ENCODE peak calls at places on chromosomes 6 and 20, in eight cellular contexts. One of them, this sample, is unnamed.

GRCh38 chr20:57676517-57677322 is 33.1 kb downstream of the PMEPA1 start:
- DNase-seq in foreskin fibroblast: no peak
- DNase-seq in neural crest cell: no peak
- DNase-seq in neural progenitor cell: no peak
- DNase-seq in fibroblast of mammary gland: no peak
- DNase-seq in WTC11: no peak
- DNase-seq in bronchial epithelial cell: no peak
- DNase-seq in GM20000: no peak
- DNase-seq in this sample: no peak

GRCh38 chr6:48111143-48111506 is at the start of gene PTCHD4:
- DNase-seq in fibroblast of mammary gland: peak
- DNase-seq in WTC11: peak
- DNase-seq in foreskin fibroblast: peak
- DNase-seq in neural progenitor cell: peak
- DNase-seq in bronchial epithelial cell: peak
- DNase-seq in neural crest cell: no peak
- DNase-seq in GM20000: no peak
- DNase-seq in this sample: no peak

GRCh38 chr6:158040051-158040803 is 58.6 kb downstream of the SYNJ2 start:
- DNase-seq in fibroblast of mammary gland: peak
- DNase-seq in WTC11: no peak
- DNase-seq in bronchial epithelial cell: peak
- DNase-seq in foreskin fibroblast: peak
- DNase-seq in GM20000: peak
- DNase-seq in neural progenitor cell: no peak
- DNase-seq in neural crest cell: no peak
- DNase-seq in this sample: peak

GRCh38 chr20:38325167-38325566 is 21.1 kb upstream of the LBP start:
- DNase-seq in foreskin fibroblast: no peak
- DNase-seq in neural crest cell: no peak
- DNase-seq in neural progenitor cell: no peak
- DNase-seq in fibroblast of mammary gland: no peak
- DNase-seq in GM20000: no peak
- DNase-seq in bronchial epithelial cell: no peak
- DNase-seq in WTC11: no peak
- DNase-seq in this sample: no peak

GRCh38 chr6:13559251-13559650 is 15.2 kb upstream of the SIRT5 start:
- DNase-seq in neural crest cell: no peak
- DNase-seq in fibroblast of mammary gland: no peak
- DNase-seq in foreskin fibroblast: no peak
- DNase-seq in neural progenitor cell: no peak
- DNase-seq in GM20000: no peak
- DNase-seq in bronchial epithelial cell: peak
- DNase-seq in WTC11: no peak
- DNase-seq in this sample: no peak

GRCh38 chr6:67219336-67219735 is 1415.7 kb upstream of the ADGRB3 start:
- DNase-seq in neural progenitor cell: peak
- DNase-seq in foreskin fibroblast: peak
- DNase-seq in fibroblast of mammary gland: no peak
- DNase-seq in bronchial epithelial cell: no peak
- DNase-seq in WTC11: no peak
- DNase-seq in neural crest cell: no peak
- DNase-seq in GM20000: no peak
- DNase-seq in this sample: no peak

GRCh38 chr6:39102024-39102820 is 12.8 kb downstream of the SAYSD1 start:
- DNase-seq in neural crest cell: peak
- DNase-seq in fibroblast of mammary gland: peak
- DNase-seq in neural progenitor cell: peak
- DNase-seq in GM20000: peak
- DNase-seq in bronchial epithelial cell: no peak
- DNase-seq in foreskin fibroblast: peak
- DNase-seq in WTC11: peak
- DNase-seq in this sample: peak

GRCh38 chr20:6784767-6785166 is 17.3 kb downstream of the BMP2 start:
- DNase-seq in foreskin fibroblast: no peak
- DNase-seq in bronchial epithelial cell: no peak
- DNase-seq in neural crest cell: no peak
- DNase-seq in fibroblast of mammary gland: no peak
- DNase-seq in neural progenitor cell: peak
- DNase-seq in GM20000: no peak
- DNase-seq in WTC11: no peak
- DNase-seq in this sample: no peak

GRCh38 chr6:41200296-41200900 is 551 bp downstream of the TREML2 start:
- DNase-seq in fibroblast of mammary gland: peak
- DNase-seq in GM20000: peak
- DNase-seq in neural crest cell: no peak
- DNase-seq in neural progenitor cell: no peak
- DNase-seq in WTC11: no peak
- DNase-seq in foreskin fibroblast: no peak
- DNase-seq in bronchial epithelial cell: peak
- DNase-seq in this sample: no peak

GRCh38 chr6:110158479-110158878 is 21.0 kb downstream of the WASF1 start:
- DNase-seq in neural progenitor cell: no peak
- DNase-seq in fibroblast of mammary gland: peak
- DNase-seq in bronchial epithelial cell: peak
- DNase-seq in GM20000: no peak
- DNase-seq in neural crest cell: no peak
- DNase-seq in WTC11: no peak
- DNase-seq in foreskin fibroblast: no peak
- DNase-seq in this sample: no peak

DNA sequence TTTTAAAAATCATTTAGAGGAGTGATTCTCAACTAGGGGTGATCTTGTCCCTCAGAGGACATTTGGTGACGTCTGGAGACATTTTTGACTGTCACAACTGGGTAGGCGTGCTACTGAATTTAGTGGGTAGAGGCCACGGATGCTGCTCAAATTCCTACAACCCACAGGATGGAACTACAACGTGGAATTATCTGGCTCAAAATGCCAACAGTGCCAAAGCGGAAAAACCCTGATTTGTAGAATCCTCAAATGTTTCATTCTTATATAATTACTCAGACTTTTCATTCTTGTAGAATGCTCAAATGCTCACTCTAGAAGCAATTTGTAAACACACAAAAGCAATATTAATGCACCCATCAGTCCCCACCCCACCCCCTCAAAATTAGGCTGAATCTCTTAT is 229.8 kb downstream of the ZMYND8 start:
- DNase-seq in neural progenitor cell: no peak
- DNase-seq in WTC11: no peak
- DNase-seq in GM20000: no peak
- DNase-seq in foreskin fibroblast: peak
- DNase-seq in bronchial epithelial cell: no peak
- DNase-seq in fibroblast of mammary gland: peak
- DNase-seq in neural crest cell: no peak
- DNase-seq in this sample: no peak
- TF ChIP-seq CTCF in neural progenitor cell: no peak
- TF ChIP-seq CTCF in WTC11: no peak
- TF ChIP-seq CTCF in GM20000: no peak
- TF ChIP-seq CTCF in foreskin fibroblast: no peak
- TF ChIP-seq CTCF in bronchial epithelial cell: no peak
- TF ChIP-seq CTCF in fibroblast of mammary gland: no peak
- TF ChIP-seq CTCF in neural crest cell: no peak
- TF ChIP-seq CTCF in this sample: no peak

DNA sequence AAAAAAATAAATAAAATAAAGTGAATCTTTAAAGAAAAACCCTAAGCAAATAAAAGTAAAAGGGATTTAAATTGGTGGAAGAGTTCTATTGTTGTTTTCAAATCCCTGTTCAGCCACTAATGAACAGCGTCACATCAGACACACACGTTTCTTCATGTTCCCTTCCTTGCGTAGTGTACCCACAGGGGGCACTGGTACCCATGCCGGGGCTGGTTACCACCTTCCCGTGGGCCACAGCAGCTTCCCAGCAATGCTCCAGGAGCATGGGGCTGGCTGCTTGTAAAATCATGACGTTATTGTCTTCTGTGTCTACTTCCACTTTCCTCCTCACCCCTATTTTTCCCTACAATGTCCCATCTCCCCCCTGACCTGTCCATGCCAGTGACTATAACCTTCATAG is 988.7 kb downstream of the KIF16B start:
- DNase-seq in GM20000: no peak
- DNase-seq in fibroblast of mammary gland: no peak
- DNase-seq in neural progenitor cell: no peak
- DNase-seq in WTC11: peak
- DNase-seq in foreskin fibroblast: no peak
- DNase-seq in neural crest cell: no peak
- DNase-seq in bronchial epithelial cell: no peak
- DNase-seq in this sample: no peak
- TF ChIP-seq CTCF in GM20000: no peak
- TF ChIP-seq CTCF in fibroblast of mammary gland: no peak
- TF ChIP-seq CTCF in neural progenitor cell: no peak
- TF ChIP-seq CTCF in WTC11: no peak
- TF ChIP-seq CTCF in foreskin fibroblast: no peak
- TF ChIP-seq CTCF in neural crest cell: no peak
- TF ChIP-seq CTCF in bronchial epithelial cell: no peak
- TF ChIP-seq CTCF in this sample: no peak

DNA sequence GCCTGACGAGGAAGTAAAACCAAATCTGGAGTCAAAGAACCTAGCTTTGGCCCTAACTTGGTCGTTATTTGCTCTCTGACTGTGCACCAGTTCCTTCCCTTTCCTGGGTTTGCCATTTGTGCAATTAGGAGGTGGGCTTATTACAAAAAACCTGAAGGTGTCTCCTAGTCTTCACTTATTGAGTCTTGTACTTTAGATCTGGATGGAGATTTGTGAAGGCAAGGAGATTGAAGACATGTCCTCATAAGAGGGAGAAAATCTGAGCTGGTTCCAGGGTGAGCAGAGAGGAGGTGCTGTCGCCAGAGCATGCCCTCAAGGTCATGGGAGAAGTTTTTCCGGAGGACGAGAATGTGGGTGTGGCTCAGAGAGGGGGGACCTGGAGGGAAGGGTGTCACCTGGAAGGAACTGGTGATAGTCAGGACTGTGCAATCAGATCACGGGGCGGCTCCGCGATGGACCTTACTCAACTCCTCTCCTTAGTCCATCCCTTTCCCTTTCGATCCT is 703 bp upstream of the ACSS2 start:
- DNase-seq in bronchial epithelial cell: no peak
- DNase-seq in WTC11: no peak
- DNase-seq in fibroblast of mammary gland: no peak
- DNase-seq in neural crest cell: no peak
- DNase-seq in GM20000: no peak
- DNase-seq in foreskin fibroblast: no peak
- DNase-seq in neural progenitor cell: no peak
- DNase-seq in this sample: no peak
- TF ChIP-seq CTCF in bronchial epithelial cell: peak
- TF ChIP-seq CTCF in WTC11: no peak
- TF ChIP-seq CTCF in fibroblast of mammary gland: peak
- TF ChIP-seq CTCF in neural crest cell: no peak
- TF ChIP-seq CTCF in GM20000: no peak
- TF ChIP-seq CTCF in foreskin fibroblast: no peak
- TF ChIP-seq CTCF in neural progenitor cell: peak
- TF ChIP-seq CTCF in this sample: no peak

DNA sequence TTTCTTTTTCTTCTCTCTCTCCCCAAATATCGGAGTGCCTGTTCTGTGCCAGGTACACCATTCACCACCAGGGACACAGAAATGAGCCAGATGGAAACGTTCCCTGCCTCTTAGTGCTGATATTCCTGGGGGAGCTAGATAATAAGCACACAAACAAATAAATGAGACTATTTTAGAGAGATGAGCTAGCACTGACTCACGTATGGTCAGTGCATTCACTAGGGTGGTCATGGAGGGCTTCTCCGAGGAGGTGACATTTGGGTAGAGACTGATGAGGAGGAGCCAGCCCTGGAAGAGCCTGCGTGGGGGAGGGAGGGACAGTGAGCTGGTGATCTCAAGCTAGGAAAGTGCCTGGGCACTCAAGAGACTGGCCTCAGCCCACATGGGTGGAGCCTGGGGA is 252.3 kb upstream of the KCNG1 start:
- DNase-seq in neural progenitor cell: no peak
- DNase-seq in neural crest cell: no peak
- DNase-seq in WTC11: no peak
- DNase-seq in foreskin fibroblast: no peak
- DNase-seq in fibroblast of mammary gland: peak
- DNase-seq in bronchial epithelial cell: no peak
- DNase-seq in GM20000: no peak
- DNase-seq in this sample: no peak
- TF ChIP-seq CTCF in neural progenitor cell: no peak
- TF ChIP-seq CTCF in neural crest cell: no peak
- TF ChIP-seq CTCF in WTC11: no peak
- TF ChIP-seq CTCF in foreskin fibroblast: no peak
- TF ChIP-seq CTCF in fibroblast of mammary gland: no peak
- TF ChIP-seq CTCF in bronchial epithelial cell: no peak
- TF ChIP-seq CTCF in GM20000: no peak
- TF ChIP-seq CTCF in this sample: no peak

GRCh38 chr6:76876922-76877553 is 586.3 kb downstream of the HTR1B start:
- DNase-seq in WTC11: peak
- DNase-seq in bronchial epithelial cell: peak
- DNase-seq in neural crest cell: peak
- DNase-seq in foreskin fibroblast: no peak
- DNase-seq in fibroblast of mammary gland: peak
- DNase-seq in neural progenitor cell: peak
- DNase-seq in GM20000: peak
- DNase-seq in this sample: no peak
- TF ChIP-seq CTCF in WTC11: peak
- TF ChIP-seq CTCF in bronchial epithelial cell: peak
- TF ChIP-seq CTCF in neural crest cell: peak
- TF ChIP-seq CTCF in foreskin fibroblast: no peak
- TF ChIP-seq CTCF in fibroblast of mammary gland: peak
- TF ChIP-seq CTCF in neural progenitor cell: peak
- TF ChIP-seq CTCF in GM20000: no peak
- TF ChIP-seq CTCF in this sample: peak

DNA sequence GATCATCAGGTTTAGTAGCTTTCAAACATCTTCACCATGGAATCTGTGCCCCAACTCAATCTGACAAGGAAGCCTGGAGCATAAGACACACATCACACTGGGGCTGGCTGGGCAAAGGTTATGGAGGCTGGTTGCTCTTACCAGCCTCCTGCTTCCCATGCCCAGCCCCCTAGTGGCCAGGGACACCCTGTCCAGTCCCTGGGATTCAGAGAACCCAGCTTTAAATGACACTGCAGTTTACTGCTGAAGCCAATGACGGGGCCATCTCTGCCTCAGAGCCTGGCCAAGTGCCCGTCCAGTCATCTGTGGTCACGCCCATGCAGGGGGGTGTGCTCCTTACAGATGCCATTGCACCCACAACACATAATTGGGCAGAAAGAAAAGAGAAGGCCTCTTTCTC is 272.9 kb downstream of the SMOC2 start:
- DNase-seq in bronchial epithelial cell: no peak
- DNase-seq in GM20000: no peak
- DNase-seq in neural crest cell: peak
- DNase-seq in WTC11: no peak
- DNase-seq in foreskin fibroblast: no peak
- DNase-seq in fibroblast of mammary gland: peak
- DNase-seq in neural progenitor cell: no peak
- DNase-seq in this sample: no peak
- TF ChIP-seq CTCF in bronchial epithelial cell: peak
- TF ChIP-seq CTCF in GM20000: no peak
- TF ChIP-seq CTCF in neural crest cell: peak
- TF ChIP-seq CTCF in WTC11: peak
- TF ChIP-seq CTCF in foreskin fibroblast: no peak
- TF ChIP-seq CTCF in fibroblast of mammary gland: peak
- TF ChIP-seq CTCF in neural progenitor cell: peak
- TF ChIP-seq CTCF in this sample: no peak

DNA sequence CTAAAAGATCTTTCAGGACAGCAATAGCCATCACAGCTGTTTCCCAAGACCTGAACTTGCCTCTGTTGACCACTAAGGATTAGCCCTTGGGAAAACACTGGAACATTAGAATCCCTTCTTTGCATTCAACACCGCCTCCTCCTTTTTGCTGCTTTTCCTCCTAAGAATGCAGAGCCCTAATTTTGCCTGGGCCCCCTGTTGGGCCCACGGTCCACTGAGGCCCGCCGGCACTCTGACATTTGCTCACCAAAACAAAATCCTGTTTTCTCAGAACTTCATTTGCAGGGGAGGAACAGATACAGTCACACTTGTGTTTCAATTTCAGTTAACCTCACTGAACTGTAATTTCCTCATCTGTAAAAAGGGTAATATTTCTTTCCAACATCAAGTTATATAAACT is 116.0 kb upstream of the JARID2 start:
- DNase-seq in neural crest cell: no peak
- DNase-seq in fibroblast of mammary gland: no peak
- DNase-seq in neural progenitor cell: no peak
- DNase-seq in bronchial epithelial cell: no peak
- DNase-seq in WTC11: no peak
- DNase-seq in foreskin fibroblast: no peak
- DNase-seq in GM20000: no peak
- DNase-seq in this sample: no peak
- TF ChIP-seq CTCF in neural crest cell: no peak
- TF ChIP-seq CTCF in fibroblast of mammary gland: no peak
- TF ChIP-seq CTCF in neural progenitor cell: no peak
- TF ChIP-seq CTCF in bronchial epithelial cell: no peak
- TF ChIP-seq CTCF in WTC11: no peak
- TF ChIP-seq CTCF in foreskin fibroblast: no peak
- TF ChIP-seq CTCF in GM20000: no peak
- TF ChIP-seq CTCF in this sample: no peak